ENCODE peak calls at places on chromosome 5, in five cellular contexts. T, O, P, K and E are unnamed samples.

GRCh38 chr5:111735829-111736228 is 21.2 kb downstream of the NREP start:
- DNase-seq in T (no peak), O (no peak), P (no peak), K (peak; percentile 90), E (no peak)

GRCh38 chr5:180251141-180251540 is 40.7 kb downstream of the MAPK9 start:
- DNase-seq in T (no peak), O (no peak), P (no peak), K (no peak), E (no peak)

GRCh38 chr5:94432499-94432898 is 185.9 kb downstream of the KIAA0825 start:
- DNase-seq in T (no peak), O (no peak), P (no peak), K (peak; percentile 35), E (no peak)

GRCh38 chr5:1050449-1051365 is 42.1 kb downstream of the NKD2 start:
- DNase-seq in T (no peak), O (no peak), P (no peak), K (no peak), E (no peak)

GRCh38 chr5:23717486-23717885 is 210.1 kb downstream of the PRDM9 start:
- DNase-seq in T (no peak), O (no peak), P (no peak), K (no peak), E (no peak)

GRCh38 chr5:92329759-92330158 is 946.6 kb upstream of the ARRDC3 start:
- DNase-seq in T (no peak), O (no peak), P (no peak), K (no peak), E (no peak)

GRCh38 chr5:33237471-33237870 is 203.3 kb upstream of the TARS1 start:
- DNase-seq in T (no peak), O (no peak), P (no peak), K (no peak), E (no peak)

GRCh38 chr5:22109315-22109714 is 743.8 kb downstream of the CDH12 start:
- DNase-seq in T (no peak), O (no peak), P (no peak), K (no peak), E (no peak)

GRCh38 chr5:96577909-96578308 is 84.3 kb upstream of the CAST start:
- DNase-seq in T (no peak), O (no peak), P (no peak), K (peak; percentile 13), E (no peak)

GRCh38 chr5:58437661-58438060 is 22.2 kb downstream of the PLK2 start:
- DNase-seq in T (no peak), O (no peak), P (no peak), K (no peak), E (no peak)

GRCh38 chr5:58891072-58891970 is 308.4 kb downstream of the RAB3C start:
- DNase-seq in T (no peak), O (peak; percentile 67), P (peak; percentile 10), K (peak; percentile 91), E (peak; percentile 59)

GRCh38 chr5:54862036-54862435 is 123.4 kb downstream of the ESM1 start:
- DNase-seq in T (no peak), O (no peak), P (no peak), K (no peak), E (no peak)

GRCh38 chr5:54524704-54525103 is 7.1 kb downstream of the SNX18 start:
- DNase-seq in T (no peak), O (no peak), P (no peak), K (no peak), E (no peak)

GRCh38 chr5:170266570-170267379 is 30.8 kb downstream of the LCP2 start:
- DNase-seq in T (no peak), O (no peak), P (no peak), K (no peak), E (no peak)

GRCh38 chr5:147576646-147577535 is 67.0 kb upstream of the DPYSL3 start:
- DNase-seq in T (no peak), O (no peak), P (no peak), K (peak; percentile 60), E (peak; percentile 33)

GRCh38 chr5:80915716-80916115 is 44.4 kb upstream of the RASGRF2 start:
- DNase-seq in T (no peak), O (no peak), P (no peak), K (peak; percentile 58), E (no peak)

GRCh38 chr5:150519560-150519945 is 11.6 kb downstream of the NDST1 start:
- DNase-seq in T (no peak), O (no peak), P (no peak), K (no peak), E (no peak)